ENCODE peak calls at places on chromosomes 13 and 19, in nine cellular contexts. U is endothelial cell; P is AG09319; N is D341Med; G is Calu3; E is SIG-M5; W is kidney tubule cell; R is stimulated activated CD8-positive, alpha-beta memory T cell treated with anti-CD3 and anti-CD28 coated beads, Interleukin-4, amount 100 ng/mL, for 1 hour; D is GM06990. K is an unnamed sample.

GRCh38 chr19:38837656-38838121 is 6.1 kb upstream of the ECH1 start:
- DNase-seq in U (no peak), P (no peak), N (no peak), G (no peak), E (no peak), W (peak; percentile 48), R (no peak), D (no peak), K (no peak)

GRCh38 chr13:29936961-29937360 is 86.5 kb upstream of the UBL3 start:
- DNase-seq in U (no peak), P (no peak), N (no peak), G (no peak), E (no peak), W (no peak), R (no peak), D (no peak), K (no peak)

GRCh38 chr13:50400930-50401553 is 385.8 kb downstream of the KCNRG start:
- DNase-seq in U (no peak), P (peak; percentile 41), N (peak; percentile 43), G (no peak), E (no peak), W (peak; percentile 76), R (no peak), D (no peak), K (no peak)

GRCh38 chr19:42216653-42217521 is 590 bp downstream of the DEDD2 start:
- DNase-seq in U (peak; percentile 47), P (no peak), N (peak; percentile 75), G (peak; percentile 51), E (no peak), W (peak; percentile 44), R (no peak), D (peak; percentile 59), K (peak; percentile 42)

GRCh38 chr19:609001-609340 is 19.3 kb downstream of the HCN2 start:
- DNase-seq in U (no peak), P (no peak), N (no peak), G (peak; percentile 56), E (no peak), W (no peak), R (no peak), D (no peak), K (no peak)

GRCh38 chr13:44064376-44064775 is 184.7 kb downstream of the LACC1 start:
- DNase-seq in U (no peak), P (no peak), N (no peak), G (no peak), E (no peak), W (no peak), R (no peak), D (no peak), K (no peak)

GRCh38 chr13:60463787-60464186 is 66.8 kb downstream of the TDRD3 start:
- DNase-seq in U (no peak), P (no peak), N (no peak), G (no peak), E (no peak), W (no peak), R (no peak), D (no peak), K (no peak)

GRCh38 chr19:55465460-55466245 is 1.1 kb upstream of the C19orf85 start:
- DNase-seq in U (no peak), P (no peak), N (no peak), G (no peak), E (no peak), W (no peak), R (no peak), D (no peak), K (no peak)

GRCh38 chr13:43758834-43759233 is 27.9 kb downstream of the ENOX1 start:
- DNase-seq in U (no peak), P (no peak), N (no peak), G (no peak), E (no peak), W (no peak), R (no peak), D (no peak), K (peak; percentile 72)

GRCh38 chr13:74555291-74556001 is 421.2 kb upstream of the KLF12 start:
- DNase-seq in U (no peak), P (no peak), N (no peak), G (no peak), E (no peak), W (no peak), R (no peak), D (no peak), K (no peak)

GRCh38 chr13:103168901-103169508 is 102.8 kb upstream of the SLC10A2 start:
- DNase-seq in U (no peak), P (no peak), N (no peak), G (no peak), E (no peak), W (no peak), R (no peak), D (no peak), K (peak; percentile 35)

GRCh38 chr13:23383151-23383550 is 50.4 kb downstream of the SACS start:
- DNase-seq in U (no peak), P (no peak), N (no peak), G (no peak), E (no peak), W (peak; percentile 75), R (no peak), D (no peak), K (no peak)

GRCh38 chr13:95660981-95661581 is 15.9 kb upstream of the DNAJC3 start:
- DNase-seq in U (peak; percentile 14), P (no peak), N (peak; percentile 43), G (peak; percentile 8), E (no peak), W (peak; percentile 48), R (no peak), D (no peak), K (peak; percentile 52)

GRCh38 chr19:752652-753517 is 2.0 kb downstream of the MISP start:
- DNase-seq in U (no peak), P (peak; percentile 86), N (no peak), G (peak; percentile 87), E (no peak), W (peak; percentile 92), R (no peak), D (no peak), K (no peak)

GRCh38 chr19:39874404-39874803 is 28.2 kb upstream of the FBL start:
- DNase-seq in U (no peak), P (no peak), N (no peak), G (no peak), E (no peak), W (peak; percentile 18), R (no peak), D (no peak), K (no peak)

GRCh38 chr13:95709101-95709500 is 32.2 kb downstream of the DNAJC3 start:
- DNase-seq in U (no peak), P (no peak), N (no peak), G (no peak), E (no peak), W (no peak), R (no peak), D (no peak), K (no peak)

GRCh38 chr13:73625562-73626339 is 508.5 kb downstream of the KLF12 start:
- DNase-seq in U (no peak), P (no peak), N (no peak), G (no peak), E (no peak), W (no peak), R (no peak), D (no peak), K (no peak)

GRCh38 chr13:42814868-42815267 is 33.5 kb downstream of the FAM216B start:
- DNase-seq in U (no peak), P (peak; percentile 89), N (no peak), G (no peak), E (no peak), W (peak; percentile 10), R (no peak), D (no peak), K (no peak)

GRCh38 chr19:52535831-52536800 is 8.6 kb downstream of the ZNF808 start:
- DNase-seq in U (peak; percentile 88), P (peak; percentile 20), N (peak; percentile 91), G (no peak), E (no peak), W (peak; percentile 70), R (peak; percentile 85), D (peak; percentile 92), K (peak; percentile 86)

GRCh38 chr19:9969688-9969975 is 33.3 kb upstream of the OLFM2 start:
- DNase-seq in U (no peak), P (no peak), N (no peak), G (no peak), E (no peak), W (no peak), R (no peak), D (no peak), K (no peak)

GRCh38 chr13:105334211-105334610 is 1201.3 kb downstream of the EFNB2 start:
- DNase-seq in U (no peak), P (no peak), N (no peak), G (no peak), E (no peak), W (peak; percentile 45), R (no peak), D (no peak), K (no peak)

GRCh38 chr13:36882829-36883390 is 37.1 kb downstream of the SMAD9 start:
- DNase-seq in U (no peak), P (no peak), N (no peak), G (peak; percentile 16), E (no peak), W (no peak), R (no peak), D (no peak), K (no peak)

GRCh38 chr19:1259206-1259872 is 9.8 kb upstream of the CIRBP start:
- DNase-seq in U (peak; percentile 68), P (no peak), N (no peak), G (peak; percentile 69), E (no peak), W (peak; percentile 85), R (peak; percentile 51), D (peak; percentile 87), K (peak; percentile 95)

GRCh38 chr13:30156826-30157615 is 150.3 kb downstream of the KATNAL1 start:
- DNase-seq in U (no peak), P (no peak), N (no peak), G (no peak), E (no peak), W (no peak), R (no peak), D (no peak), K (peak; percentile 23)

GRCh38 chr19:6378036-6378435 is 2.3 kb upstream of the PSPN start:
- DNase-seq in U (no peak), P (no peak), N (no peak), G (no peak), E (no peak), W (peak; percentile 77), R (no peak), D (no peak), K (no peak)

GRCh38 chr19:15222738-15223648 is 9.3 kb downstream of the EPHX3 start:
- DNase-seq in U (peak; percentile 92), P (peak; percentile 91), N (peak; percentile 99), G (peak; percentile 80), E (peak; percentile 23), W (peak; percentile 94), R (peak; percentile 46), D (peak; percentile 88), K (peak; percentile 95)

GRCh38 chr19:10797541-10798256 is 38.3 kb downstream of the TMED1 start:
- DNase-seq in U (no peak), P (no peak), N (no peak), G (no peak), E (no peak), W (no peak), R (peak; percentile 73), D (no peak), K (peak; percentile 80)